ENCODE peak calls at places on chromosome 11, in four cellular contexts. One of them, this sample, is unnamed.

GRCh38 chr11:75637998-75638397 is 30.8 kb downstream of the MAP6 start:
- DNase-seq in fibroblast of the aortic adventitia: no peak
- DNase-seq in kidney epithelial cell: no peak
- DNase-seq in OCI-LY7: no peak
- DNase-seq in this sample: no peak

GRCh38 chr11:120316880-120317688 is 8.0 kb upstream of the TLCD5 start:
- DNase-seq in OCI-LY7: no peak
- DNase-seq in kidney epithelial cell: no peak
- DNase-seq in fibroblast of the aortic adventitia: peak
- DNase-seq in this sample: peak

GRCh38 chr11:13207665-13208594 is 69.7 kb upstream of the BMAL1 start:
- DNase-seq in fibroblast of the aortic adventitia: peak
- DNase-seq in OCI-LY7: no peak
- DNase-seq in kidney epithelial cell: peak
- DNase-seq in this sample: peak

GRCh38 chr11:68750197-68750987 is 928 bp downstream of the TESMIN start:
- DNase-seq in fibroblast of the aortic adventitia: no peak
- DNase-seq in OCI-LY7: no peak
- DNase-seq in kidney epithelial cell: no peak
- DNase-seq in this sample: no peak

GRCh38 chr11:7651140-7651551 is 22.2 kb downstream of the CYB5R2 start:
- DNase-seq in fibroblast of the aortic adventitia: no peak
- DNase-seq in OCI-LY7: no peak
- DNase-seq in kidney epithelial cell: no peak
- DNase-seq in this sample: no peak

GRCh38 chr11:121236115-121237001 is 56.2 kb upstream of the SC5D start:
- DNase-seq in fibroblast of the aortic adventitia: peak
- DNase-seq in OCI-LY7: no peak
- DNase-seq in kidney epithelial cell: no peak
- DNase-seq in this sample: peak

GRCh38 chr11:65355013-65355775 is 643 bp downstream of the TIGD3 start:
- DNase-seq in fibroblast of the aortic adventitia: no peak
- DNase-seq in OCI-LY7: peak
- DNase-seq in kidney epithelial cell: no peak
- DNase-seq in this sample: peak

GRCh38 chr11:11621881-11622706 is at the start of gene GALNT18:
- DNase-seq in OCI-LY7: peak
- DNase-seq in fibroblast of the aortic adventitia: peak
- DNase-seq in kidney epithelial cell: peak
- DNase-seq in this sample: peak

GRCh38 chr11:61529537-61530225 is 21.1 kb downstream of the LRRC10B start:
- DNase-seq in fibroblast of the aortic adventitia: no peak
- DNase-seq in OCI-LY7: no peak
- DNase-seq in kidney epithelial cell: no peak
- DNase-seq in this sample: no peak

GRCh38 chr11:12123177-12123576 is 12.8 kb downstream of the MICAL2 start:
- DNase-seq in OCI-LY7: no peak
- DNase-seq in kidney epithelial cell: no peak
- DNase-seq in fibroblast of the aortic adventitia: peak
- DNase-seq in this sample: peak

GRCh38 chr11:30477061-30477460 is 109.1 kb downstream of the MPPED2 start:
- DNase-seq in fibroblast of the aortic adventitia: no peak
- DNase-seq in OCI-LY7: no peak
- DNase-seq in kidney epithelial cell: no peak
- DNase-seq in this sample: no peak

GRCh38 chr11:108616549-108616948 is 23.0 kb upstream of the EXPH5 start:
- DNase-seq in OCI-LY7: no peak
- DNase-seq in kidney epithelial cell: peak
- DNase-seq in fibroblast of the aortic adventitia: peak
- DNase-seq in this sample: peak

GRCh38 chr11:118618115-118618990 is 10.9 kb downstream of the PHLDB1 start:
- DNase-seq in OCI-LY7: no peak
- DNase-seq in kidney epithelial cell: no peak
- DNase-seq in fibroblast of the aortic adventitia: peak
- DNase-seq in this sample: peak

GRCh38 chr11:102396708-102397563 is 49.9 kb downstream of the BIRC2 start:
- DNase-seq in OCI-LY7: no peak
- DNase-seq in kidney epithelial cell: no peak
- DNase-seq in fibroblast of the aortic adventitia: peak
- DNase-seq in this sample: peak

GRCh38 chr11:14408612-14409011 is 49.6 kb upstream of the RRAS2 start:
- DNase-seq in OCI-LY7: no peak
- DNase-seq in kidney epithelial cell: no peak
- DNase-seq in fibroblast of the aortic adventitia: no peak
- DNase-seq in this sample: no peak

GRCh38 chr11:17601206-17602075 is 54.4 kb downstream of the OTOG start:
- DNase-seq in OCI-LY7: no peak
- DNase-seq in fibroblast of the aortic adventitia: no peak
- DNase-seq in kidney epithelial cell: no peak
- DNase-seq in this sample: no peak

DNA sequence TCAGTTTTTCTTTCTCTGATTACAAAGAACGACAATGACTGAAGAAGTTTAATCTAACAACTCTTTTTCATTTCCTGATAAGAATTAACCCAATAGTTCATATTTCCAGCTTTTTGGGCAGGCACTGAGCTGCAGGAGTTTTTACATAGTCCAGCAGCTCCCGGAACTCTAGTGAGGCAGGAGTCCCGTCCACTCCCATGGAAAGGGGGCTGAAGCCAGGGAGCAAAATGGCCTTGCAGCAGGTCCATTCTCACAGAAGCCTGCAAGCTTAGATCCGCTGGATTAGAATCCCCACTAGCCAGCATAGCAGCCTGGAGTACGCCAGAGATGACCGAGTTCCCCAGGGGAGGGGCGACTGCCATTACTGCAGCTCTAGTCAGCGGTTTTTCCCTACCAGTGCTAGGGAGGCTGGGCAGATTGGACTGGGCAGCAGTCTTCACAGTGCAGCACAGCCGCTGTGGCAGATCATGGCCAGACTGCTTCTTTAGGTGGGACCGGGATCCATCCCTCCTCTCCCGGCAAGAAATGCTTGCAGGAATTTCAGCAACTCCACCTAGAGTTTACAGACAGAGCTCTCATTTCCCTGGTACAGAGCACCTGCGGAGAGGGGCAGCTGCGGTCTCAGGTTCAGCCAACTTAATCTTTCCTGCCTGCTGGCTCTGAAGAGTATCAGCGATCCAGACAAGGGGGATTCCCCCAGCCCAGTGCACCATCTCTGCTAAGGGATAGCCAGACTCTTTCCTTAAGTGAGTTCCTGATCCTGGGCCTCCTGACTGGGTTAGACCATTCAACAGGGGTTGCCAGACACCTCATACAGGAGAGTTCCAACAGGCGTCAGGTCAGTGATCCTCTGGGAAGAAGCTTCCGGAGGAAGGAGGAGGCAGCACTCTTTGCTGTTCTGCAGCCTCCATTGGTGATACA is 742 bp upstream of the CASP4 start:
- DNase-seq in fibroblast of the aortic adventitia: peak
- DNase-seq in OCI-LY7: no peak
- DNase-seq in kidney epithelial cell: no peak
- DNase-seq in this sample: peak
- H3K4me3 ChIP-seq in fibroblast of the aortic adventitia: peak
- H3K4me3 ChIP-seq in OCI-LY7: peak
- H3K4me3 ChIP-seq in kidney epithelial cell: no peak
- H3K4me3 ChIP-seq in this sample: peak

GRCh38 chr11:92554662-92555061 is 330.0 kb downstream of the FAT3 start:
- DNase-seq in fibroblast of the aortic adventitia: no peak
- DNase-seq in OCI-LY7: no peak
- DNase-seq in kidney epithelial cell: no peak
- DNase-seq in this sample: no peak

GRCh38 chr11:92556435-92556834 is 331.8 kb downstream of the FAT3 start:
- DNase-seq in OCI-LY7: no peak
- DNase-seq in kidney epithelial cell: peak
- DNase-seq in fibroblast of the aortic adventitia: peak
- DNase-seq in this sample: peak

GRCh38 chr11:92550871-92551270 is 326.3 kb downstream of the FAT3 start:
- DNase-seq in fibroblast of the aortic adventitia: no peak
- DNase-seq in OCI-LY7: no peak
- DNase-seq in kidney epithelial cell: no peak
- DNase-seq in this sample: no peak

GRCh38 chr11:92550411-92550810 is 325.8 kb downstream of the FAT3 start:
- DNase-seq in fibroblast of the aortic adventitia: no peak
- DNase-seq in OCI-LY7: no peak
- DNase-seq in kidney epithelial cell: no peak
- DNase-seq in this sample: no peak

DNA sequence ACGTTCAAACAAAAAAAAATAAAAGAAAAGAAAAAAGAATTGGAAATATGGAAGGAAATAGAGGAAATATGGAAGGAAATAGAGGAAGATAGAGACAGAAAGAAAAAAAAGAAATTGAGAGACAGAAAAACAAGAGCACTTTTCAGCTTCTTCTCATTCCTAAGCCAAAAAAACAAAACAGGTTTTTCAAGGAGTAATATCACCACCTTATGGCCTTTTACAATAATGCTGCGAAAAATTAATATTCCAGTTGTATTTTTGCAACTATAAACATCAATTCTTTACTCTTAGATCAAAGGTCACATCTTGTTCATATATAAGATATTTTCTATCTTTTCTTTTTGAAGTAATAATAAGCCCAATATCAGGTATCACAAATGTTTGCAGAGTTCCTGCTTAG is 328.3 kb downstream of the FAT3 start:
- DNase-seq in fibroblast of the aortic adventitia: peak
- DNase-seq in OCI-LY7: no peak
- DNase-seq in kidney epithelial cell: no peak
- DNase-seq in this sample: peak
- TF ChIP-seq CTCF in fibroblast of the aortic adventitia: no peak
- TF ChIP-seq CTCF in OCI-LY7: peak
- TF ChIP-seq CTCF in kidney epithelial cell: no peak
- TF ChIP-seq CTCF in this sample: no peak

DNA sequence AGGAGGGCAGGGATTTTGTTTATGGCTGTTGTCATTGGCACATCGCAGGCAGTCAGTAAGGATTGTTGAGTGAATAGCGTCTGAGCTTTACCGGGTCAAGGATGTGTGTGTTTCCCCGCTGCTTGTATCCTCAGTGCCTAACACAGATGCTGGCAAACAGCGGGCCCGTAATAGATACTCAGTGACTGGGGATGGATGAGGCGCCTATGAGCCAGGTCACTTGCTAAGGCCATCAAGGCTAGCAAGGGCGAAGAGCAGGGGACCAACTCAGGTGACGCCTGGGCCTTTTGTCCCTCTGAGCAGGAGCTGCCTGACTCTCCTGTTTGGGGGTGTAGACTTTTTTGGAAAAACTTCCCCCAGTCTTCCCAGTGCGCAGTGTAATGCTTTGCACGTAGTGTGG is 118.1 kb downstream of the HIPK3 start:
- DNase-seq in fibroblast of the aortic adventitia: no peak
- DNase-seq in kidney epithelial cell: no peak
- DNase-seq in OCI-LY7: no peak
- DNase-seq in this sample: no peak
- H3K4me3 ChIP-seq in fibroblast of the aortic adventitia: peak
- H3K4me3 ChIP-seq in kidney epithelial cell: no peak
- H3K4me3 ChIP-seq in OCI-LY7: peak
- H3K4me3 ChIP-seq in this sample: peak

DNA sequence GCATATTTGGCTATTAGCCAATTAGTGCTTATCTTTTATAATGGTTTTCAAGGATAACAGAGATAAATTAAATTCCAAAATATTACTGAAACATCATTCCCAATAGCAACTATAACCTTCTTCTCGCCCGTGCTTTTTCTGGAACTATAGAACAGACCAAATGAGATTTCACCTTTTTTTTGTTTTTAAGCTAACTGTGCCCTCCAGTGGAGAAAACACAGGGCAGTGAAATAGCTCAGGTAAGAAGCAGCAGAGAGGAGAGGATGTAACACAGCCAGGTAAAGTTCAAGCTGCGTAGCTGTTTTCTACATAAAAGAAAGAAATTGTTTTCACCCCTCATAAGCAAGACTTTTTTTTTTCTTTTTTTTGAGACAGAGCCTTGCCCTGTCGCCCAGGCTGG is 28.2 kb downstream of the HSD17B12 start:
- DNase-seq in kidney epithelial cell: no peak
- DNase-seq in OCI-LY7: peak
- DNase-seq in fibroblast of the aortic adventitia: no peak
- DNase-seq in this sample: peak
- TF ChIP-seq CTCF in kidney epithelial cell: no peak
- TF ChIP-seq CTCF in OCI-LY7: peak
- TF ChIP-seq CTCF in fibroblast of the aortic adventitia: peak
- TF ChIP-seq CTCF in this sample: no peak

DNA sequence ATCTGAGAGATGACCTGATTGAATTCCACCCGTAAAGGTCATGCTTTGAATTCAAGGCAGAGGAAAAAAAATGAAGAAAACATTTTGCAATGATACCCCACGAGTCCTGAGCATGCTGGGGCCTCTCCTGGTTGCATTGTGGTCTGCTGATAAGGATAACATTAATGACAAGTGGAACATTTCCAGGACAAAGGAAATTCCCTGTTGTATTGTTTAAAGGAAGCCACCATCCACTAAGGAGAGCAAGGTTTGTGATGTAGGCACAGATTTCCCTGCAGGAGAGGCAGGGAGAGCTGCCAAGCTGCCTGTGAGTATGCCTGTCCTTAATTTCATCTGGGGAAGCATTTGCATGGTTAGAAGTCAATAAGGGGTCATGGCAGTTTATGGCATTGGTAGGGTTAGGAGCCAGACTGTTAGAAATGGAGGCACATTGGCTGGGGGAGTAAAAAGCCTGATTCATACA is 21.9 kb downstream of the FLI1 start:
- DNase-seq in fibroblast of the aortic adventitia: peak
- DNase-seq in OCI-LY7: no peak
- DNase-seq in kidney epithelial cell: no peak
- DNase-seq in this sample: peak
- H3K4me3 ChIP-seq in fibroblast of the aortic adventitia: no peak
- H3K4me3 ChIP-seq in OCI-LY7: peak
- H3K4me3 ChIP-seq in kidney epithelial cell: no peak
- H3K4me3 ChIP-seq in this sample: no peak

GRCh38 chr11:62880231-62880802 is 379 bp upstream of the SLC3A2 start:
- DNase-seq in OCI-LY7: peak
- DNase-seq in fibroblast of the aortic adventitia: peak
- DNase-seq in kidney epithelial cell: peak
- DNase-seq in this sample: peak

GRCh38 chr11:62876712-62877111 is 4.0 kb upstream of the SLC3A2 start:
- DNase-seq in OCI-LY7: no peak
- DNase-seq in kidney epithelial cell: no peak
- DNase-seq in fibroblast of the aortic adventitia: no peak
- DNase-seq in this sample: no peak

GRCh38 chr11:62879554-62879953 is 1.1 kb upstream of the SLC3A2 start:
- DNase-seq in kidney epithelial cell: no peak
- DNase-seq in fibroblast of the aortic adventitia: peak
- DNase-seq in OCI-LY7: no peak
- DNase-seq in this sample: no peak

GRCh38 chr11:62879150-62879549 is 1.5 kb upstream of the SLC3A2 start:
- DNase-seq in fibroblast of the aortic adventitia: no peak
- DNase-seq in kidney epithelial cell: no peak
- DNase-seq in OCI-LY7: no peak
- DNase-seq in this sample: no peak

GRCh38 chr11:62875698-62876483 is 4.8 kb upstream of the SLC3A2 start:
- DNase-seq in kidney epithelial cell: no peak
- DNase-seq in fibroblast of the aortic adventitia: no peak
- DNase-seq in OCI-LY7: no peak
- DNase-seq in this sample: no peak
- TF ChIP-seq CTCF in kidney epithelial cell: no peak
- TF ChIP-seq CTCF in fibroblast of the aortic adventitia: no peak
- TF ChIP-seq CTCF in OCI-LY7: no peak
- TF ChIP-seq CTCF in this sample: no peak